ENCODE peak calls at places on chromosomes 11 and 22, in seven cellular contexts. D is EH; T is HT1080; B is thoracic aorta; P is lower leg skin; C is stimulated activated CD8-positive, alpha-beta memory T cell treated with anti-CD3 and anti-CD28 coated beads, Interleukin-7, amount 100 ng/mL, for 48 hours; N is NCI-H1105 treated with DMSO at 0.1 percent for 48 hours. W is an unnamed sample.
A peak's percentile ranks its signal among the peaks of the same experiment; 100 is the strongest.

GRCh38 chr11:121318848-121319834 is 26.6 kb downstream of the SC5D start:
- DNase-seq in D (peak; percentile 55), N (peak; percentile 88), B (no peak), C (no peak), T (peak; percentile 30), P (no peak), W (peak; percentile 50)

GRCh38 chr11:115716577-115717214 is 212.5 kb upstream of the CADM1 start:
- DNase-seq in C (no peak), N (no peak), T (no peak), B (no peak), P (no peak), D (no peak), W (no peak)

GRCh38 chr11:72045849-72046248 is 34.5 kb downstream of the NUMA1 start:
- DNase-seq in P (no peak), C (no peak), D (no peak), N (no peak), B (no peak), T (no peak), W (no peak)

GRCh38 chr11:118786657-118787056 is 4.3 kb downstream of the DDX6 start:
- DNase-seq in B (no peak), C (no peak), T (no peak), D (no peak), N (no peak), P (no peak), W (no peak)

GRCh38 chr11:118277312-118277711 is 13.2 kb upstream of the MPZL2 start:
- DNase-seq in N (no peak), C (no peak), B (no peak), P (no peak), D (peak; percentile 28), T (peak; percentile 89), W (peak; percentile 30)

GRCh38 chr22:30234786-30235470 is 11.6 kb downstream of the LIF start:
- DNase-seq in T (no peak), N (no peak), D (peak; percentile 77), P (no peak), C (no peak), B (no peak), W (peak; percentile 23)

GRCh38 chr22:44389181-44389580 is 76.4 kb upstream of the SHISAL1 start:
- DNase-seq in D (no peak), C (no peak), T (no peak), P (no peak), B (no peak), N (no peak), W (no peak)

GRCh38 chr11:132050577-132051180 is 680.3 kb downstream of the NTM start:
- DNase-seq in P (no peak), N (no peak), D (peak; percentile 61), T (peak; percentile 63), B (no peak), C (no peak), W (no peak)